ENCODE peak calls at places on chromosome 2, in six cellular contexts. One of them, this sample, is unnamed.

GRCh38 chr2:46334389-46335345 is 37.5 kb downstream of the EPAS1 start:
- DNase-seq in AG09319: peak; percentile 84
- DNase-seq in glomerular endothelial cell: no peak
- DNase-seq in neuronal stem cell: no peak
- DNase-seq in fibroblast of the aortic adventitia: peak; percentile 97
- DNase-seq in germinal center: no peak
- DNase-seq in this sample: no peak

GRCh38 chr2:240435457-240435954 is at the start of gene GPC1:
- DNase-seq in glomerular endothelial cell: no peak
- DNase-seq in germinal center: peak; percentile 82
- DNase-seq in neuronal stem cell: peak; percentile 71
- DNase-seq in AG09319: peak; percentile 61
- DNase-seq in fibroblast of the aortic adventitia: peak; percentile 69
- DNase-seq in this sample: peak; percentile 64

GRCh38 chr2:31828891-31829290 is 181.9 kb downstream of the MEMO1 start:
- DNase-seq in AG09319: no peak
- DNase-seq in germinal center: no peak
- DNase-seq in fibroblast of the aortic adventitia: peak; percentile 8
- DNase-seq in neuronal stem cell: no peak
- DNase-seq in glomerular endothelial cell: no peak
- DNase-seq in this sample: no peak

GRCh38 chr2:7724336-7724735 is 807.1 kb downstream of the RNF144A start:
- DNase-seq in glomerular endothelial cell: no peak
- DNase-seq in fibroblast of the aortic adventitia: no peak
- DNase-seq in germinal center: no peak
- DNase-seq in neuronal stem cell: no peak
- DNase-seq in AG09319: no peak
- DNase-seq in this sample: no peak

GRCh38 chr2:55425449-55425848 is 5.8 kb upstream of the CCDC88A start:
- DNase-seq in germinal center: no peak
- DNase-seq in glomerular endothelial cell: no peak
- DNase-seq in fibroblast of the aortic adventitia: peak; percentile 88
- DNase-seq in neuronal stem cell: no peak
- DNase-seq in AG09319: no peak
- DNase-seq in this sample: no peak

GRCh38 chr2:5521462-5521861 is 170.7 kb upstream of the SOX11 start:
- DNase-seq in glomerular endothelial cell: no peak
- DNase-seq in neuronal stem cell: no peak
- DNase-seq in AG09319: no peak
- DNase-seq in fibroblast of the aortic adventitia: no peak
- DNase-seq in germinal center: no peak
- DNase-seq in this sample: no peak

GRCh38 chr2:13390676-13391075 is 673.9 kb downstream of the TRIB2 start:
- DNase-seq in neuronal stem cell: no peak
- DNase-seq in germinal center: no peak
- DNase-seq in AG09319: no peak
- DNase-seq in glomerular endothelial cell: no peak
- DNase-seq in fibroblast of the aortic adventitia: no peak
- DNase-seq in this sample: no peak

GRCh38 chr2:124763611-124764010 is 738.5 kb downstream of the CNTNAP5 start:
- DNase-seq in AG09319: no peak
- DNase-seq in neuronal stem cell: peak; percentile 6
- DNase-seq in fibroblast of the aortic adventitia: no peak
- DNase-seq in germinal center: no peak
- DNase-seq in glomerular endothelial cell: no peak
- DNase-seq in this sample: no peak

GRCh38 chr2:214782671-214783070 is 26.8 kb downstream of the BARD1 start:
- DNase-seq in AG09319: no peak
- DNase-seq in fibroblast of the aortic adventitia: no peak
- DNase-seq in germinal center: no peak
- DNase-seq in glomerular endothelial cell: no peak
- DNase-seq in neuronal stem cell: no peak
- DNase-seq in this sample: no peak

This sample was measured in NAMALWA.